ENCODE peak calls at places on chromosomes 13 and 19, in six cellular contexts. B is activated T-cell treated with anti-CD3 and anti-CD28 coated beads, Interleukin-2, amount 50 U/mL, for 72 hours; L is GOT3; F is HTR-8/SVneo; S is fibroblast of the conjunctiva; Q is HEK293T. X is an unnamed sample.

GRCh38 chr19:38003427-38004099 is 96.6 kb downstream of the SIPA1L3 start:
- DNase-seq in L (peak; percentile 22), Q (peak; percentile 18), S (peak; percentile 45), F (peak; percentile 51), B (peak; percentile 51), X (peak; percentile 50)

GRCh38 chr19:12838182-12838890 is at the start of gene MAST1:
- DNase-seq in Q (peak; percentile 80), S (no peak), B (peak; percentile 79), L (no peak), F (peak; percentile 76), X (no peak)

GRCh38 chr13:98576215-98576945 is 527 bp downstream of the STK24 start:
- DNase-seq in L (no peak), B (peak; percentile 64), F (no peak), Q (no peak), S (no peak), X (no peak)

GRCh38 chr19:53182202-53182601 is 11.0 kb downstream of the ZNF665 start:
- DNase-seq in F (no peak), B (no peak), Q (no peak), L (no peak), S (no peak), X (no peak)

GRCh38 chr13:100673831-100674362 is 698 bp downstream of the TMTC4 start:
- DNase-seq in F (peak; percentile 36), Q (peak; percentile 15), L (peak; percentile 17), S (peak; percentile 59), B (peak; percentile 47), X (peak; percentile 90)

GRCh38 chr19:46442808-46443450 is 14.2 kb upstream of the PNMA8C start:
- DNase-seq in F (peak; percentile 63), L (no peak), S (peak; percentile 51), Q (no peak), B (no peak), X (no peak)

GRCh38 chr13:93260591-93260990 is 34.0 kb downstream of the GPC6 start:
- DNase-seq in L (no peak), S (no peak), F (no peak), B (no peak), Q (no peak), X (no peak)

GRCh38 chr19:43337737-43338136 is 15.7 kb upstream of the CD177 start:
- DNase-seq in F (no peak), Q (no peak), B (no peak), S (no peak), L (no peak), X (no peak)

GRCh38 chr19:34351382-34351802 is 13.6 kb upstream of the GPI start:
- DNase-seq in L (no peak), Q (no peak), F (no peak), S (no peak), B (no peak), X (no peak)

GRCh38 chr13:110442946-110443632 is 118.4 kb downstream of the RAB20 start:
- DNase-seq in S (no peak), B (no peak), F (peak; percentile 45), L (no peak), Q (no peak), X (no peak)

GRCh38 chr19:14325863-14326262 is 55.4 kb upstream of the ADGRE5 start:
- DNase-seq in S (no peak), B (no peak), F (no peak), L (no peak), Q (no peak), X (no peak)